ENCODE peak calls at places on chromosomes 5 and 9, in four cellular contexts. One of them, this sample, is unnamed.

GRCh38 chr5:135491552-135492318 is 39.6 kb upstream of the TIFAB start:
- DNase-seq in fibroblast of pulmonary artery: no peak
- DNase-seq in cardiac fibroblast: no peak
- DNase-seq in A549: no peak
- DNase-seq in this sample: peak

GRCh38 chr5:115414406-115415142 is 118.1 kb upstream of the CCDC112 start:
- DNase-seq in cardiac fibroblast: peak
- DNase-seq in fibroblast of pulmonary artery: peak
- DNase-seq in A549: no peak
- DNase-seq in this sample: peak

GRCh38 chr9:35871514-35871913 is 1.3 kb upstream of the OR13J1 start:
- DNase-seq in cardiac fibroblast: no peak
- DNase-seq in fibroblast of pulmonary artery: no peak
- DNase-seq in A549: no peak
- DNase-seq in this sample: peak

GRCh38 chr9:121784706-121785426 is 133.4 kb downstream of the DAB2IP start:
- DNase-seq in fibroblast of pulmonary artery: no peak
- DNase-seq in A549: no peak
- DNase-seq in cardiac fibroblast: no peak
- DNase-seq in this sample: no peak

GRCh38 chr5:38045446-38045845 is 205.6 kb upstream of the GDNF start:
- DNase-seq in fibroblast of pulmonary artery: no peak
- DNase-seq in cardiac fibroblast: no peak
- DNase-seq in A549: no peak
- DNase-seq in this sample: no peak

GRCh38 chr5:39570418-39571027 is 145.7 kb upstream of the DAB2 start:
- DNase-seq in fibroblast of pulmonary artery: peak
- DNase-seq in A549: peak
- DNase-seq in cardiac fibroblast: peak
- DNase-seq in this sample: peak

GRCh38 chr5:150486402-150487198 is 21.3 kb upstream of the NDST1 start:
- DNase-seq in fibroblast of pulmonary artery: peak
- DNase-seq in A549: peak
- DNase-seq in cardiac fibroblast: peak
- DNase-seq in this sample: peak

GRCh38 chr9:97958812-97959511 is 21.0 kb upstream of the HEMGN start:
- DNase-seq in fibroblast of pulmonary artery: peak
- DNase-seq in A549: no peak
- DNase-seq in cardiac fibroblast: peak
- DNase-seq in this sample: peak

GRCh38 chr5:159833088-159833487 is 83.2 kb upstream of the ADRA1B start:
- DNase-seq in fibroblast of pulmonary artery: no peak
- DNase-seq in A549: peak
- DNase-seq in cardiac fibroblast: no peak
- DNase-seq in this sample: peak

GRCh38 chr5:77986261-77986660 is 210.1 kb upstream of the TBCA start:
- DNase-seq in A549: no peak
- DNase-seq in fibroblast of pulmonary artery: no peak
- DNase-seq in cardiac fibroblast: no peak
- DNase-seq in this sample: no peak

GRCh38 chr5:16013334-16014065 is 166.1 kb downstream of the MARCHF11 start:
- DNase-seq in A549: no peak
- DNase-seq in cardiac fibroblast: no peak
- DNase-seq in fibroblast of pulmonary artery: no peak
- DNase-seq in this sample: peak

GRCh38 chr5:5886812-5887486 is 464.5 kb downstream of the ICE1 start:
- DNase-seq in cardiac fibroblast: no peak
- DNase-seq in A549: peak
- DNase-seq in fibroblast of pulmonary artery: no peak
- DNase-seq in this sample: peak

GRCh38 chr9:117044241-117044640 is 357.1 kb downstream of the TRIM32 start:
- DNase-seq in A549: no peak
- DNase-seq in cardiac fibroblast: no peak
- DNase-seq in fibroblast of pulmonary artery: no peak
- DNase-seq in this sample: no peak

GRCh38 chr5:5523066-5523505 is 100.6 kb downstream of the ICE1 start:
- DNase-seq in cardiac fibroblast: no peak
- DNase-seq in fibroblast of pulmonary artery: peak
- DNase-seq in A549: peak
- DNase-seq in this sample: no peak

GRCh38 chr5:119270121-119270565 is 85.7 kb upstream of the TNFAIP8 start:
- DNase-seq in fibroblast of pulmonary artery: no peak
- DNase-seq in A549: no peak
- DNase-seq in cardiac fibroblast: no peak
- DNase-seq in this sample: no peak
- TF ChIP-seq CTCF in fibroblast of pulmonary artery: no peak
- TF ChIP-seq CTCF in A549: no peak
- TF ChIP-seq CTCF in cardiac fibroblast: no peak
- TF ChIP-seq CTCF in this sample: no peak

DNA sequence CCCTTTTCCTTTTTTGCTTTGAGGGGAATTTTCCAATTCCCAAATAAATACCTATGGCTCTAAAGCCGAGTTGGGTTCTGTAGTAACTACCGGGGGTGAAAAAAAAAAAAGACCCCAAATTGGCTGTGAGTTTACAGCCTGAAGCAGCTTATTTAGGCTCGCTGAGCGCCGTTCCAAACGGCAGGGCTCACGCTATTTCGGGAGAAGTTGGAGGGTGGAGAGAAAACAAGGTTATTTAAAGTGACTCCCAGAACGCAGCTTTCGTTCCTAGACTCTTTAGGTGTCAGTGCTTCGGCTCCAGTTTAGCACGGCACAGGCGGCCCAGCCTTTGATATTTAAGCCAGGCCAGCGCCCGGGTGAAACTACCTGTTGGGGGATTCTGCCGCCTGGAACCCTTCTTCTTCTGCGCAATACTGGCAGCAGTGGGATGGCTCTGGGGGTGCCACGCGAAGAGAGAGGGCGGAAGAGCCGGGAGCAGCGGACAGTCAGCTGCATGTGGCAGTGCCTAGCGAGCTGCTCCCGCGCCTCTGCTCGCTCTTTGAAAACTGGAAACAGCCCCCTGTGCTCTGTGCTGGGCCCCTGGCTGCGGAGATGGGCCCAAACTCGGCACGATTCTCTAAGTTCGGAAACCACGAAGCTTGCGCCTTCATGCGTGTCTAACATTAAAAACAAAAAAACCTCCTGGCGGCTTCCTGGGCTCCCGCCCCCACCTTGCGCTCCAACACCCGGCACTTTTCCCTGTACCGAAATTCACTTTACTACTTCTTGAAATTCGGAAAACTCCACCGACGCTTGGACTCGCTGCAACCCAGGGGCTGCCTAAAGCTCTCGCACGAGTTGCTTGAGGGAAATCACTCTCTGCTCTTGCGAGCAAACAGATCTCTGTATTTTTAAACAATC is 34.5 kb upstream of the NFIB start:
- DNase-seq in fibroblast of pulmonary artery: peak
- DNase-seq in A549: no peak
- DNase-seq in cardiac fibroblast: peak
- DNase-seq in this sample: peak
- H3K4me3 ChIP-seq in fibroblast of pulmonary artery: peak
- H3K4me3 ChIP-seq in A549: peak
- H3K4me3 ChIP-seq in cardiac fibroblast: peak
- H3K4me3 ChIP-seq in this sample: peak

GRCh38 chr5:19319252-19319651 is 668.7 kb downstream of the CDH18 start:
- DNase-seq in cardiac fibroblast: no peak
- DNase-seq in A549: no peak
- DNase-seq in fibroblast of pulmonary artery: no peak
- DNase-seq in this sample: peak

DNA sequence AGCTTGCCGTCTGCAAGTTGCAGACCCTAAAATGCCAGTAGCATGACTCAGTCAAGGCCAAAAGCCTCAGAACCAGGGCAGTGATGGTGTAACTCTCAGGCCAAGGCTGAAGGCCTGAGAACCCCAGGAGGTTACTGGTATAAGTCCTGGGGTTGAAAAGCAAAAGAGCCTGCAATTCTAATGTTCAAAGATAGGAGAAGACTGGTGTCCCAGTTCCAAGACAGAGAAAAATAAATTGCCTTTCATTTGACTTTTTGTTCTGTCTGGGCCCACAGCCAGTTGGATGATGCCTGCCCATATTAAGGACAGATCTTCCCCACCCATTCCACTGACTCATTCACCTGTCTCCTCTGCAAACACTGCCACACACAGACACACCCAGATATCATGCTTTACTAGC is 673.2 kb downstream of the CDH18 start:
- DNase-seq in A549: peak
- DNase-seq in cardiac fibroblast: no peak
- DNase-seq in fibroblast of pulmonary artery: no peak
- DNase-seq in this sample: peak
- TF ChIP-seq CTCF in A549: no peak
- TF ChIP-seq CTCF in cardiac fibroblast: no peak
- TF ChIP-seq CTCF in fibroblast of pulmonary artery: no peak
- TF ChIP-seq CTCF in this sample: peak

DNA sequence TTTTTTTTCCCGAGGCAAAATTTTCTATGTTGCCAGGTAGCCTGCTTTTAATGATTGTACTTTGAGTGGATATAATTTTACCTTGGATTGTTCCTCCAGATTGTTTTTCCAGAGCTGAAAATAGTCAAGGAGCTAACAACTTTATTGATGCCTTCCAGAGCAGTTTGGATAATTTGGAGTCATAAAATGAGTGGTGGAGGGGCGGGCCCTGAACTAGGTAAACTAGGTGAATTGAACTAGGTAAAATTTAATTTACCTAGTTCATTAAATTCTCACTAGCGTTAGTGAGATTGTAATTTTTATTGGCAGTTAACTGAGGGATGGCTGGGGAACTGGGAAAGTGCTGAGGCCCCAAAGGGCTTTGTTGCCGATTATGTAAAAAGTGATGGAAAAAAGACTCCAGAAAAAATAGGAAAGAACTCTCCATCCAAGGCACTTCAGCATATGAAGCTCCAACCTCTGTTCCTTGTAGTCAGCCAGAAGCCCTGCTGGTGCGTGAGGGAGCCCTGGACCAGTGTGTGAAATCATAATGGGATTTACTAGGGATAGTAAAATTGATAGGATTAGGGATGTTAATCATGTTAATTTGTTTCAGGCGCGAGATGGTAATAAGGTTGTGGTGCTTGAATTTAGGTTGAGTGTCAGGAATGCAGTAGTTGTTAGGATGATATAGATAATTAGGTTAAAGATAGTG is 1.7 kb downstream of the DNAJC25 start:
- DNase-seq in A549: no peak
- DNase-seq in cardiac fibroblast: no peak
- DNase-seq in fibroblast of pulmonary artery: no peak
- DNase-seq in this sample: no peak
- H3K4me3 ChIP-seq in A549: peak
- H3K4me3 ChIP-seq in cardiac fibroblast: no peak
- H3K4me3 ChIP-seq in fibroblast of pulmonary artery: peak
- H3K4me3 ChIP-seq in this sample: peak

GRCh38 chr9:91655664-91656063 is 232.0 kb upstream of the NFIL3 start:
- DNase-seq in A549: no peak
- DNase-seq in cardiac fibroblast: peak
- DNase-seq in fibroblast of pulmonary artery: no peak
- DNase-seq in this sample: no peak

GRCh38 chr9:91660295-91660589 is 236.6 kb upstream of the NFIL3 start:
- DNase-seq in fibroblast of pulmonary artery: no peak
- DNase-seq in A549: no peak
- DNase-seq in cardiac fibroblast: no peak
- DNase-seq in this sample: no peak

GRCh38 chr9:91658513-91659105 is 235.0 kb upstream of the NFIL3 start:
- DNase-seq in A549: no peak
- DNase-seq in cardiac fibroblast: no peak
- DNase-seq in fibroblast of pulmonary artery: no peak
- DNase-seq in this sample: no peak

GRCh38 chr9:91657501-91657900 is 233.9 kb upstream of the NFIL3 start:
- DNase-seq in cardiac fibroblast: no peak
- DNase-seq in fibroblast of pulmonary artery: no peak
- DNase-seq in A549: no peak
- DNase-seq in this sample: no peak

GRCh38 chr9:91659529-91660294 is 236.1 kb upstream of the NFIL3 start:
- DNase-seq in A549: peak
- DNase-seq in fibroblast of pulmonary artery: peak
- DNase-seq in cardiac fibroblast: peak
- DNase-seq in this sample: peak
- TF ChIP-seq CTCF in A549: peak
- TF ChIP-seq CTCF in fibroblast of pulmonary artery: peak
- TF ChIP-seq CTCF in cardiac fibroblast: peak
- TF ChIP-seq CTCF in this sample: peak

DNA sequence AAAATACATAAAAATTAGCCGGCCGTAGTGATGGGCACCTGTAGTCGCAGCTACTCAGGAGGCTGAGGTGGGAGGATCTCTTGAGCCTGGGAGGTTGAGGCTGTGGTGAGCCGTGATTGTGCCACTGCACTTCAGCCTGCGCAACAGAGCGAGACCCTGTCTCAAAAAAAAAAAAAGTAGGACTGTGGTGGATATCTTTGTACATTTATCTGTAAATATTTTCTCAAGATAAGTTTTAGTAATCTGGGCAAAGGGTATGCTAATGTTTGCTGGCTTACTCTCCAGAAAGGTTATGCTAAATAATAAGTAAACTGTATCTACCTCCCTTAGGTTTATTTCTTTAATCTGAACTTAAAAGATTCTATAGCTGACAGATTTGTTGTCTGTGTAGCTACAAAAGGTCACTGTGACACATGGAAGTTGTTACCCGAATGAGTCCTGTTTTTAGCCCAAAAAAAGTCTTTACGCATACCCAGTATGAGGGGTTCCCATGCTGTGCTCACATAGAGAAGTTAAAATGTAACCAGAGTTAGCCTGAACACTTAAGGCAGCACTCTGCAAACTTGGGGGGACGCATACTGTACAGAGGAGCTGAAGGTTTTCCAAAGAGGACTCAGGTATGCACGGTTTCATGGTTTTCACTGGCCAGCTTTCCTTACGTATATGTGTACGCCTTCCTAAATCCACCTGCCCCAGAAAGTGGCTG is 206.3 kb downstream of the PBX3 start:
- DNase-seq in fibroblast of pulmonary artery: no peak
- DNase-seq in A549: no peak
- DNase-seq in cardiac fibroblast: no peak
- DNase-seq in this sample: no peak
- H3K4me3 ChIP-seq in fibroblast of pulmonary artery: no peak
- H3K4me3 ChIP-seq in A549: no peak
- H3K4me3 ChIP-seq in cardiac fibroblast: no peak
- H3K4me3 ChIP-seq in this sample: no peak

This sample was measured in epithelial cell of esophagus.